ENCODE peak calls at places on chromosome 7, in eight cellular contexts. E, X, P, U, Y, L, W and F are unnamed samples.

GRCh38 chr7:21092923-21093702 is 306.4 kb upstream of the SP8 start:
- DNase-seq in E (no peak), X (no peak), P (no peak), U (no peak), Y (no peak), L (peak; percentile 50), W (no peak), F (no peak)

GRCh38 chr7:128115821-128116723 is 84.8 kb upstream of the LRRC4 start:
- DNase-seq in E (no peak), X (no peak), P (no peak), U (no peak), Y (no peak), L (no peak), W (no peak), F (no peak)

GRCh38 chr7:12687213-12688171 is at the start of gene ARL4A:
- DNase-seq in E (peak; percentile 93), X (peak; percentile 87), P (peak; percentile 95), U (peak; percentile 99), Y (peak; percentile 98), L (peak; percentile 100), W (peak; percentile 88), F (peak; percentile 90)

GRCh38 chr7:41979834-41980307 is 257.1 kb downstream of the GLI3 start:
- DNase-seq in E (peak; percentile 65), X (no peak), P (no peak), U (no peak), Y (peak; percentile 55), L (no peak), W (no peak), F (no peak)

GRCh38 chr7:52726986-52727385 is 308.4 kb upstream of the POM121L12 start:
- DNase-seq in E (no peak), X (no peak), P (no peak), U (no peak), Y (no peak), L (no peak), W (no peak), F (no peak)

GRCh38 chr7:4144801-4145470 is 537.2 kb upstream of the FOXK1 start:
- DNase-seq in E (peak; percentile 68), X (no peak), P (no peak), U (no peak), Y (peak; percentile 28), L (no peak), W (no peak), F (no peak)

GRCh38 chr7:915291-916218 is 38.9 kb downstream of the ADAP1 start:
- DNase-seq in E (no peak), X (no peak), P (no peak), U (no peak), Y (no peak), L (no peak), W (no peak), F (no peak)

GRCh38 chr7:17144313-17144712 is 154.1 kb upstream of the AHR start:
- DNase-seq in E (no peak), X (peak; percentile 51), P (no peak), U (no peak), Y (peak; percentile 46), L (no peak), W (peak; percentile 76), F (peak; percentile 85)

GRCh38 chr7:71221049-71221448 is 89.1 kb downstream of the GALNT17 start:
- DNase-seq in E (no peak), X (no peak), P (no peak), U (no peak), Y (no peak), L (no peak), W (no peak), F (no peak)